ENCODE peak calls at places on chromosomes 11 and 22, in four cellular contexts. F, W, X and M are unnamed samples.
A peak's percentile ranks its signal among the peaks of the same experiment; 100 is the strongest.

GRCh38 chr11:126039485-126040271 is 23.0 kb downstream of the CDON start:
- DNase-seq in X (no peak), F (no peak), W (no peak), M (no peak)

GRCh38 chr11:120404495-120404894 is 68.3 kb downstream of the ARHGEF12 start:
- DNase-seq in W (no peak), X (no peak), F (no peak), M (no peak)

GRCh38 chr11:93626038-93626437 is 35.4 kb upstream of the CEP295 start:
- DNase-seq in W (no peak), X (no peak), F (no peak), M (no peak)

GRCh38 chr22:22030493-22031182 is 48.1 kb upstream of the TOP3B start:
- DNase-seq in F (no peak), W (no peak), X (peak; percentile 39), M (peak; percentile 20)

GRCh38 chr22:28911777-28912669 is 28.7 kb downstream of the ZNRF3 start:
- DNase-seq in X (no peak), W (no peak), F (no peak), M (no peak)

GRCh38 chr22:36862251-36863242 is 1.7 kb downstream of the NCF4 start:
- DNase-seq in X (peak; percentile 51), W (no peak), F (no peak), M (peak; percentile 46)

GRCh38 chr22:30486118-30486517 is 14.3 kb upstream of the SEC14L3 start:
- DNase-seq in X (no peak), F (no peak), W (no peak), M (no peak)

GRCh38 chr11:63705526-63705925 is 24.2 kb downstream of the RTN3 start:
- DNase-seq in F (no peak), X (no peak), W (no peak), M (no peak)

GRCh38 chr22:26967282-26967681 is 309.9 kb downstream of the MIAT start:
- DNase-seq in X (no peak), F (no peak), W (no peak), M (no peak)

GRCh38 chr22:23380911-23381310 is 199.2 kb downstream of the IGLL1 start:
- DNase-seq in W (no peak), F (no peak), X (no peak), M (no peak)

GRCh38 chr11:91078221-91078620 is 855.4 kb upstream of the CHORDC1 start:
- DNase-seq in F (no peak), X (no peak), W (no peak), M (no peak)